ENCODE peak calls at places on chromosomes 11 and 22, in six cellular contexts. G, E, A, R, P and L are unnamed samples.

GRCh38 chr22:23774922-23775436 is 2.3 kb downstream of the MMP11 start:
- DNase-seq in G (no peak), E (no peak), A (peak), R (peak), P (no peak), L (peak)

GRCh38 chr22:35914665-35915476 is 113.8 kb downstream of the RBFOX2 start:
- DNase-seq in G (peak), E (peak), A (peak), R (peak), P (peak), L (peak)

GRCh38 chr11:64767344-64768299 is 7.8 kb upstream of the PYGM start:
- DNase-seq in G (peak), E (peak), A (peak), R (peak), P (no peak), L (peak)

GRCh38 chr22:43991316-43992020 is 32.6 kb upstream of the PARVB start:
- DNase-seq in G (no peak), E (peak), A (no peak), R (no peak), P (no peak), L (no peak)

GRCh38 chr11:111387318-111387863 is 8.3 kb upstream of the POU2AF1 start:
- DNase-seq in G (no peak), E (no peak), A (no peak), R (no peak), P (no peak), L (no peak)

GRCh38 chr11:85663080-85663729 is 1.7 kb downstream of the CREBZF start:
- DNase-seq in G (no peak), E (no peak), A (no peak), R (peak), P (no peak), L (no peak)

GRCh38 chr11:44955019-44955738 is 4.5 kb upstream of the TP53I11 start:
- DNase-seq in G (no peak), E (peak), A (peak), R (peak), P (no peak), L (peak)

GRCh38 chr11:125053167-125053566 is 9.9 kb upstream of the SLC37A2 start:
- DNase-seq in G (no peak), E (no peak), A (no peak), R (no peak), P (no peak), L (no peak)

GRCh38 chr11:115665345-115665901 is 161.2 kb upstream of the CADM1 start:
- DNase-seq in G (peak), E (no peak), A (no peak), R (no peak), P (no peak), L (no peak)

GRCh38 chr11:69655479-69656394 is 14.8 kb downstream of the CCND1 start:
- DNase-seq in G (no peak), E (no peak), A (peak), R (peak), P (no peak), L (no peak)

GRCh38 chr11:35619030-35619753 is 932 bp downstream of the FJX1 start:
- DNase-seq in G (peak), E (peak), A (peak), R (peak), P (no peak), L (peak)

GRCh38 chr22:47160781-47161520 is 398.5 kb downstream of the TBC1D22A start:
- DNase-seq in G (no peak), E (no peak), A (no peak), R (no peak), P (no peak), L (no peak)

GRCh38 chr22:26452236-26453016 is 23.4 kb downstream of the ASPHD2 start:
- DNase-seq in G (no peak), E (no peak), A (no peak), R (no peak), P (no peak), L (no peak)

GRCh38 chr22:50201191-50202129 is 649 bp downstream of the SELENOO start:
- DNase-seq in G (no peak), E (peak), A (no peak), R (no peak), P (no peak), L (no peak)

DNA sequence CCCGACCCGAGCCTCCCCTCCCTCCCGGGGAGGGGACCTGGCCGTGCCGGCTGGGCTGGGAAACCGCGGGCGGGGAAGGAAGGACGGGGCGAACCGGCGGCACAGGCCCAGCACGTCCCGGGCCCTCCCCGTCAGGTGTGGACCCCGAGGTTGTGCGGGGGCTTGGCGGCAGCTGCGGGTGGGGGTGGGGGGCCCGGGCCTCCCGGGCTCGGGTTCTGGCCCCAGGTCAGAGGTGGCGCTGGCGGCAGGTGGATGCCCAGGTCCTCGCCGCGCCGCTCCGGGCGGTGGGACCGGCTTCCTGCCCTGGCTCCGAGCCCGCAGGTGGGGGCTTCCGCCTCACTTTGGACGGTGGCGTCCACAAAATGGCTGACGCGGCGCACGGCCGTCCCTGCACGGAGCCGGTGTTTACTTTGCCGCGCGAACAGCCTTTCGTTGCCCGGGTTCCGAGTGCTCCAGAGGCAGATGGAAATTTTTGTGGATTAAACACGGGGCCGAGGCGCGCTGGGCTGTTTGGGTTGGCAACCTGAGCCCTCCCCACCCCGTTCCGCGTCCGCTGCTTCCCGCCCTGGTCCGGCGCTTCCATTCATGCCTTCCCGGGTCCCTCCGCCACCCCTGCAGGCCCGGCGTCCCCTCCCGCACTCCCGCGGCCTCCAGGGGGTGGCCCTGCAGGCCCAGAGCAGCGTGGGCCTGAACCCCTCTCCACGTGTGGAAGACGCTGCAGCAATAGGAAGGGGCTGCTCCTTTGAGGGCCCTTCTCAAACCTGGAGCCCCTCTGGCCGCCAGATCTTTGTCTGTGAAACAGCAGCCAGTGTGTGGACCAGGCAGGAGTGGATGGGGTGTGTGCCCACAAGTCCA is 92.0 kb upstream of the KCNQ1OT1 start:
- DNase-seq in G (no peak), E (no peak), A (no peak), R (no peak), P (no peak), L (peak)
- H3K4me3 ChIP-seq in G (no peak), E (no peak), A (no peak), R (peak), P (peak), L (no peak)

DNA sequence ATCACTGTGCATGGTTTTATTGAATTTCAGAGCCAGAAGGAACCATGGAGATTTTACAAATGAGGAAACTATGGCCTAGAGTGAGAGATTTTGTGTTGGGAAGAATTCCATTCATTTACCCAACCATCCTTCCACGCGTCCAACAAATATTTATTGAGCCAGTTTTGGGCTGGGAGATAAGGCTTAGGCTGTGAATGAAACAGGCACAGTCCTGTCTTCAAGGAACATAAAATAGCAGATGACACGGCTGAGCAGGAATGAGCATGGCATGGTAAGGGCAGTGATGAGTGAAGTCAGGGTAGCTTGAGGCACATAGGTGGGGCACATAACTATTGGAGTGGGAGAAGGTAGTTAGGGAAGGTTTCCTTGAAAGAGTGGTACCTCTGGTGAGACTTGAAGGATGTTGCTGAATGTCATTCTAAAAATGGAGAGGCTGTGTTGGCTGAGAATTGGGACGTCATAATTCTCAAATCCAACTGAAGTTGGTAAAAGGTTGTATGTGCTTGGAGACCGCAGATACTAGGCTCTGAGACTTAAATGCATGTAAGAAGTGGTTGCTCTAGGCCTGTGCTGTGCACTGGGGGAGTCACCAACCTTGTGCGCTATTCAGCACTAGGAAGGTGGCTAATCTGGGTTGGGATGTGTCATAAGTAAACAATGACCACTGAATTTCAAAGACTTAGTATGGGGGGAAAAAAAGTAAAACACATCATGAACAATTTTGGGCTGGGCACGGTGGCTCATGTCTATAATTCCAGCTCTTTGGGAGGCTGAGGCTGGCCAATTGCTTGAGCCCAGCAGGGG is 51.8 kb downstream of the TEAD1 start:
- DNase-seq in G (no peak), E (peak), A (peak), R (peak), P (no peak), L (no peak)
- H2AK5ac ChIP-seq in G (no peak), E (no peak), A (peak), R (peak), P (peak), L (no peak)

DNA sequence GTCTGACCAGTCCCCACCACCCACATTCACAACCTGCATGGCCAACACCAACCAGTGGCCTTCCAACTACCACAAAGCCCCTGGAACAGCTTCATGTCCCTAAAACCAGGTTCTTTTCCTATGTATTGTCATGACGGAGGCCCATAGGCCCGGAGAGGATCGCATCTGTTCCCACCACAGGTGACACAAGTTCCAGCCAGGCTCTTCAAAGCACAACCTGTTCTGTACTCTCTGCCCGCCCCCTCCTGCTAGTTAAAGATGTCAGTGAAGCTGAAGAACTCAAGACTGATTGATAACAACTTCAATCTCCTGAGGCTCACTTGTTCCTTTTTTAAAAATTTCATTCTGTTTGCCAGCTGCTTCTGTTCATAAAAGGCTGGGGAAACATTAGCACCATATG is 121.1 kb upstream of the GUCY1A2 start:
- DNase-seq in G (no peak), E (no peak), A (no peak), R (no peak), P (no peak), L (no peak)
- H3K4ac ChIP-seq in G (no peak), E (no peak), A (no peak), R (no peak), P (no peak), L (no peak)

DNA sequence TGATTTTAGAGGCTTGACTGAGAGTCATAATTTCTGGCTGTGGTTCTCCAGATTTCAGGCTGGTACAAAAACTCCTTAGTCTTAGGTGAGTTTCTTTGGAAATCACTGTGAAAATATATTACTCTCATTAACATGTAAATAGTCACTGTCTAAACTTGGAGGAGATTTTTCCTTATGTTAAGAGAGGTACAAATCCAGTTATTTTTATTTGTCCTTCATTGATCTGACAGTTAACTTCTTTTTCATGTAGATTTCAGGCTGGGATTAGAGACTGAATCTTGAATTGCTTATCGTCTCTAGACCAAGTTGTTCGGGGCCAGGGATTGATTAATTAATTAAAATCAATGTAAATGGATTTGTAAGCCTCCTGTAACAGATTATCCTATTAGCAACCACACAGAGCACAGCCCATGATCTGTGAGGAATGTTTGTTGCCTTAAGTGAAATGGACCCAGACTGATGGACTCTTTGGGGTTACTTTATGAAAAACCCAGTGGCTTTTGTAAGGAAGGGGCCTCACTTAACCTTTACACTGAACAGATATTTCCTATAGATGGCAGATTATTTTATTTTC is 21.1 kb downstream of the TEAD1 start:
- DNase-seq in G (no peak), E (no peak), A (no peak), R (no peak), P (no peak), L (no peak)
- H3K4me3 ChIP-seq in G (no peak), E (no peak), A (no peak), R (no peak), P (no peak), L (no peak)

GRCh38 chr11:47131136-47131535 is 45.5 kb downstream of the ARFGAP2 start:
- DNase-seq in G (no peak), E (no peak), A (no peak), R (no peak), P (no peak), L (no peak)
- H2AK5ac ChIP-seq in G (no peak), E (no peak), A (no peak), R (no peak), P (peak), L (no peak)

GRCh38 chr11:9459573-9460321 is 1.1 kb upstream of the ZNF143 start:
- DNase-seq in G (peak), E (peak), A (peak), R (peak), P (no peak), L (peak)
- H3K4ac ChIP-seq in G (no peak), E (peak), A (peak), R (peak), P (peak), L (peak)

GRCh38 chr11:66326261-66327111 is 9.6 kb upstream of the CD248 start:
- DNase-seq in G (no peak), E (no peak), A (no peak), R (peak), P (no peak), L (no peak)

GRCh38 chr11:66329165-66329673 is 7.0 kb downstream of the RIN1 start:
- DNase-seq in G (no peak), E (no peak), A (no peak), R (no peak), P (no peak), L (no peak)

GRCh38 chr11:66328307-66329144 is 7.7 kb downstream of the RIN1 start:
- DNase-seq in G (peak), E (peak), A (peak), R (peak), P (peak), L (peak)

GRCh38 chr11:66328036-66328306 is 8.3 kb downstream of the RIN1 start:
- DNase-seq in G (no peak), E (no peak), A (no peak), R (no peak), P (no peak), L (no peak)

DNA sequence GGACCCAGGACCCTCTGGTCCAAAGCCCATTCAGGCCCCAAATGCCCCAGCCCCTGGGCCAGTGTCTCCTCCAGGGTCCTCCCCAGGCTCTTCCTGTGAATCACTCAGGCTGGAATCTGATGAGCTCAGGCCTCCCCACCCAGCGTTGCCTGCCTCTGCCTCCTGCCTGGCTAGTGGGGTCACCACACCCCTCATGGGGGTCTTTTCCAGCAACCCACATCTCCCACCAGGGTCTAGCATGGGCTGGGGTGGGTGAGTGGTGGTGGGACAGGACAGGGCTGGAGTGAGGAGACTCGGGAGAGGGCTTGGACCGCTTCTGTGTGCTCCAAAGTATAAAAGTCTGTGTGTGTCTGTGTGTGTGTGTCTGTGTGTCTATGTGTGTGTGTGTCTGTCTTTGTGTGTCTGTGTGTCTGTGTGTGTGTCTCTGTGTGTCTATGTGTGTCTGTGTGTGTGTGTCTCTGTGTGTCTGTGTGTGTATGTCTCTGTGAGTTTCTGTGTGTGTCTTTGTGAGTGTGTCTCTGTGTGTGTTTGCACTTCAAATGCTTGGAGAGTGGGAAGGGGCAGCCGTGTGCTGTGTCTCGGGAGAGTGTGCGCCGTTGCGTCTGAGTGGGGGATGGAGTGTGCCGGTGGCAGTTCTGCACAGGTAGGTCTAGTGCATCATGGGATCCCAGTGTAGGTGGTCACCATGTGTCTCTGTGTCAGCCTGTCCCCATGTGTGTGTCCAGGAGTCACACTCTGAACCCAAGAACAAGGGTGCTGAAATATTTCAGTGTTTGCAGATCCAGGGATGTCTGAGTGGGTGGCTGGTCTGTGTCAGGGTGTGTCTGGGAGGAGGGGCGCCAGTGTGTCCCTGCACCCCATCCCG is 8.8 kb downstream of the RIN1 start:
- DNase-seq in G (no peak), E (no peak), A (peak), R (peak), P (no peak), L (peak)
- H3K4me3 ChIP-seq in G (no peak), E (no peak), A (no peak), R (no peak), P (no peak), L (no peak)

GRCh38 chr11:9777525-9777924 is 113.6 kb downstream of the SWAP70 start:
- DNase-seq in G (no peak), E (no peak), A (no peak), R (no peak), P (no peak), L (peak)
- H2AK5ac ChIP-seq in G (no peak), E (no peak), A (peak), R (peak), P (no peak), L (no peak)

DNA sequence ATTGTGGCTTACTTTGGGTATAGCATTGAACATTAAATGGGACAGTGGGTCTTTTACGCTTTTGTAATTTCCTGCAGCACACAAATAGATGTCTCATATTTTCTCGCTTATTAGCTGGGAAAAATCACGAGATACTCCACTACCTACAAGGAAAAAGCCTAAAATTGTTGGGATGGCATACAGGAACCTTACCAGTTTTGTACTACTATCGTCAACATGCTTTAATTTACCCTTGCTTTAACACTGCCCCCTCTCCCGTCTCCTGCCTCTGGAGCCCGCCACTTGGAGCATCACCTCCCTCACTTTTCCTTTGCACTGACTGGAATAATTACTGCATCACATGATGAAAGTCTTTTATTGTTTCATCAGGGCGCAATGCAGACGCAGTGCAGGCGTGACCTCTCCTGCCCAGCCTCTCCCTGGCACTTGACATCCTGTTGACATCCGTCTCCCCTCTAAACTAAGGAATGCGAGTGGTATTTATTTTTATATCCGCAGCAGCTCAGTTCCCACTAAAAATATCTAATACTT is 1.0 kb upstream of the FNBP4 start:
- DNase-seq in G (peak), E (peak), A (peak), R (peak), P (no peak), L (peak)
- H3K4ac ChIP-seq in G (no peak), E (peak), A (peak), R (peak), P (no peak), L (peak)

DNA sequence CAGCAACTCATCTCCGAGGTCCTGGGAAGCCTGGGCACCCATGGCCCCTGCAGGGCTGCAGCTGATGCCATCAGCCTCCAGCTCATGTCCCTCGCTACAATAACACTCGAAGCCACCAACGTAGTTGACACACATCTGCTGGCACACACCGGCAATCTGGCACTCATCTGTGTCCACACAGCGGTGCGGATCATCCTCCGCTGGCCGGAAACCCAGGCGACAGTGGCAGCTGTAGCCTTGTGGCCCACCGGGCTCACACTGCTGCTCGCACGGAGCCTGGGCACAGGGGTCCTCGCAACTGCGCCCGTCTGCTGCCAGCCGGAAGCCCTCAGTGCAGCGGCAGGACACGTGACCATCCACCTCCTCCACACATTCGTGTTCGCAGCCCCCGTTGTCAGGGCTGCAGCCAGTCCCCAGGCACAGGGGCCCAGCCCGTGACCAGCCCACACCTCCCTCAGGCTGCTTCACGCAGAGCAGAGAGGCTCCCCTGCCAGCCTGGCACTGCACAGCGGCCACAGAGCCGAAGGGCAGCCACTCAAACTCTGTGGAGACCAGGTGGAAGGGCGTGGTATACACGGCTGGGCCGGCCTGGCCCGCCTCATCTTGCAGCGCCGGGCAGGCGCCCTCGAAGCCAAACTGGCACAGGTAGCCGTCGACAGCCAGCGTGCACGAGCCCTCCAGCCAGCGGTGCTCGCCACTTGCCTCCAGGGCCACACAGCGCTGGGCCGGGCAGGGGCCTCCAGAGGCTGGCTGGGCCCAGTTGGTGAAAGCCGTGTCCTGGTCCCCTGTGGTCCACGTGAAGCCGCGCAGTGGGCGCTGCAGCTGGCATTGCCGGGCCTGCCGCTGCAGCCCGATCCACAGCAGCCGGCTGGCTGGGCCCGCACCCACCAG is 678 bp downstream of the CD248 start:
- DNase-seq in G (no peak), E (no peak), A (no peak), R (no peak), P (no peak), L (no peak)
- H3K4me3 ChIP-seq in G (no peak), E (peak), A (peak), R (peak), P (no peak), L (no peak)